ENCODE peak calls at places on chromosomes 2 and 18, in five cellular contexts. Q, C, J, Z and O are unnamed samples.

GRCh38 chr2:221100467-221101089 is 471.5 kb downstream of the EPHA4 start:
- DNase-seq in Q (no peak), C (peak), J (no peak), Z (no peak), O (no peak)

GRCh38 chr2:73837847-73838585 is 9.3 kb downstream of the STAMBP start:
- DNase-seq in Q (no peak), C (no peak), J (no peak), Z (no peak), O (no peak)

GRCh38 chr18:36296591-36297418 is 708 bp upstream of the FHOD3 start:
- DNase-seq in Q (peak), C (peak), J (peak), Z (peak), O (peak)

GRCh38 chr2:101160454-101160853 is 9.3 kb upstream of the TBC1D8 start:
- DNase-seq in Q (no peak), C (no peak), J (no peak), Z (no peak), O (no peak)

GRCh38 chr2:200306969-200307811 is 697 bp downstream of the SPATS2L start:
- DNase-seq in Q (peak), C (peak), J (peak), Z (peak), O (no peak)

GRCh38 chr18:54740146-54740844 is 88.0 kb upstream of the RAB27B start:
- DNase-seq in Q (no peak), C (no peak), J (no peak), Z (no peak), O (no peak)

GRCh38 chr2:178845565-178846457 is 38.6 kb upstream of the TTN start:
- DNase-seq in Q (no peak), C (no peak), J (no peak), Z (no peak), O (no peak)

GRCh38 chr2:50444286-50444685 is 587.6 kb downstream of the NRXN1 start:
- DNase-seq in Q (no peak), C (no peak), J (no peak), Z (no peak), O (no peak)

GRCh38 chr2:172102858-172103359 is at the start of gene DLX2:
- DNase-seq in Q (peak), C (peak), J (peak), Z (peak), O (peak)

GRCh38 chr2:189234991-189235390 is 55.4 kb upstream of the COL5A2 start:
- DNase-seq in Q (no peak), C (no peak), J (no peak), Z (no peak), O (no peak)

GRCh38 chr2:37324536-37324785 is 172 bp downstream of the PRKD3 start:
- DNase-seq in Q (no peak), C (no peak), J (peak), Z (no peak), O (no peak)

GRCh38 chr2:37324786-37325624 is at the start of gene PRKD3:
- DNase-seq in Q (peak), C (peak), J (peak), Z (peak), O (peak)

GRCh38 chr2:37326285-37326684 is 1.7 kb upstream of the PRKD3 start:
- DNase-seq in Q (no peak), C (no peak), J (no peak), Z (no peak), O (no peak)

GRCh38 chr2:37326866-37327634 is 2.4 kb upstream of the PRKD3 start:
- DNase-seq in Q (no peak), C (no peak), J (no peak), Z (no peak), O (no peak)

GRCh38 chr2:37325625-37326071 is 1.0 kb upstream of the PRKD3 start:
- DNase-seq in Q (no peak), C (no peak), J (no peak), Z (no peak), O (no peak)
- H3K27ac ChIP-seq in Q (no peak), C (no peak), J (peak), Z (no peak), O (peak)

DNA sequence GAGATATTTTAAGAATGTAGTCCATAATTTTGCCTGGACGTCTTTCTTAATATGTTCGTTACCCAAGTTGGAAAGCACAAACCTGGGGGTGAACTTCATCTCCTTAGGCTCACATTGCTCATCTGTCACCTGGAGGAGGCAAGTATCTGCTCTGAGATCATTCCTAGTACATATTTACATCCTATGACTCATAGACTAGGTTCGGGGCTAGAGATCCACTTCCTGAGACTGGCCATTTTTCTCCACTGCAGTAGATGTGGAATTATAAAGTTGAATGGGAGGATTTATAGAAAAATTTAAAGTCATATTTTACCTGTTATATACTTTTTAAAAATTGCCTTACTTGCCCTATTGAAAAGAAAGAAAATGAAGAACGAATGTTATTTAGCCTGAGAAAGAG is 77.5 kb upstream of the PROKR1 start:
- DNase-seq in Q (no peak), C (no peak), J (no peak), Z (peak), O (no peak)
- TF ChIP-seq EP300 in Q (no peak), C (no peak), J (no peak), Z (no peak), O (no peak)

DNA sequence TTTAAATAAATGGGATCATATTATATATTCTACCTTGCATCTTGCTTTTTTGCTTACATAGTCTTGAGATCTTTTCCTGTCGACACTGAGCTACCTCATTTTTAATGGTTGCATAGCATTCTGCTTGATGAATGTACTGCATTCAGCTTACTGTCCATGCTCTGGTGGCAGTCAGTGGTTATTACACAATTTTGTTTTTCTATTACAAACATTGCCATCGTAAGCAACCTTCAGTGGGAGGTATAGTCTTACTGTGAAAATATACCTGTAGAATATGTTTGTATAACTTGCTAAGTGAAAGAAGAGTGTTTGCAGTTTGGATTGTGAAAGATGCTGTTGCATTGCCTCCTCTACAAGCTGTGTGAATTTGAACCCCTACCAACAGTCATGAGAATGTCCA is 43.4 kb downstream of the UBXN4 start:
- DNase-seq in Q (no peak), C (no peak), J (no peak), Z (no peak), O (no peak)
- TF ChIP-seq CTCF in Q (no peak), C (no peak), J (peak), Z (no peak), O (no peak)

GRCh38 chr18:3284501-3284900 is 22.6 kb downstream of the MYL12B start:
- DNase-seq in Q (no peak), C (no peak), J (no peak), Z (no peak), O (no peak)
- H3K27ac ChIP-seq in Q (no peak), C (no peak), J (no peak), Z (no peak), O (no peak)

GRCh38 chr2:219576505-219577388 is 4.6 kb downstream of the INHA start:
- DNase-seq in Q (peak), C (peak), J (no peak), Z (no peak), O (no peak)
- TF ChIP-seq EP300 in Q (no peak), C (no peak), J (no peak), Z (no peak), O (no peak)

GRCh38 chr18:57970356-57971095 is 73.5 kb upstream of the NEDD4L start:
- DNase-seq in Q (no peak), C (peak), J (no peak), Z (peak), O (no peak)
- TF ChIP-seq CTCF in Q (no peak), C (peak), J (no peak), Z (peak), O (peak)